ENCODE peak calls at places on chromosome 19, in five cellular contexts. E is HepG2, T is SK-N-SH, I is GM12878, N is K562. F is an unnamed sample.

GRCh38 chr19:10566658-10567410 is 1.0 kb upstream of the KRI1 start:
- DNase-seq in I (peak; percentile 82), T (no peak), E (no peak), N (no peak), F (no peak)

GRCh38 chr19:610071-610800 is 20.6 kb downstream of the HCN2 start:
- DNase-seq in N (no peak), E (no peak), I (no peak), T (no peak), F (no peak)

GRCh38 chr19:991174-991931 is 7.2 kb downstream of the WDR18 start:
- DNase-seq in I (no peak), E (no peak), T (peak; percentile 88), N (peak; percentile 89), F (peak; percentile 88)

GRCh38 chr19:31905980-31906948 is 439.1 kb upstream of the ZNF507 start:
- DNase-seq in T (no peak), N (no peak), I (no peak), E (no peak), F (no peak)

GRCh38 chr19:44552324-44552723 is 22.8 kb upstream of the CEACAM20 start:
- DNase-seq in I (no peak), T (peak; percentile 40), E (peak; percentile 47), N (peak; percentile 70), F (peak; percentile 71)

GRCh38 chr19:8245869-8246835 is 37.0 kb downstream of the CERS4 start:
- DNase-seq in T (no peak), E (peak; percentile 97), N (no peak), I (no peak), F (no peak)

GRCh38 chr19:16338470-16339360 is 14.1 kb downstream of the KLF2 start:
- DNase-seq in T (no peak), E (peak; percentile 28), N (no peak), I (peak; percentile 59), F (no peak)

GRCh38 chr19:45218887-45219780 is 26.1 kb downstream of the EXOC3L2 start:
- DNase-seq in N (no peak), T (no peak), I (no peak), E (no peak), F (no peak)

GRCh38 chr19:53646144-53646543 is 14.3 kb downstream of the DPRX start:
- DNase-seq in I (no peak), N (no peak), T (no peak), E (no peak), F (no peak)

GRCh38 chr19:35587326-35587725 is 1.4 kb downstream of the PMIS2 start:
- DNase-seq in E (no peak), T (no peak), I (no peak), N (no peak), F (peak; percentile 2)

GRCh38 chr19:17346109-17346671 is 8.8 kb downstream of the GTPBP3 start:
- DNase-seq in T (peak; percentile 89), E (peak; percentile 39), N (peak; percentile 87), I (peak; percentile 42), F (peak; percentile 86)

GRCh38 chr19:5515737-5516136 is 52.0 kb downstream of the TINCR start:
- DNase-seq in T (no peak), N (no peak), E (no peak), I (no peak), F (no peak)

GRCh38 chr19:16062789-16063188 is 13.5 kb upstream of the TPM4 start:
- DNase-seq in T (peak; percentile 73), E (no peak), N (peak; percentile 73), I (no peak), F (peak; percentile 70)

GRCh38 chr19:3536429-3537100 is 2.4 kb upstream of the TEKTIP1 start:
- DNase-seq in N (no peak), I (no peak), E (no peak), T (peak; percentile 70), F (no peak)

GRCh38 chr19:55086730-55087541 is 11.3 kb downstream of the EPS8L1 start:
- DNase-seq in E (no peak), I (no peak), T (peak; percentile 99), N (no peak), F (no peak)

GRCh38 chr19:5553892-5554291 is 13.9 kb downstream of the TINCR start:
- DNase-seq in E (no peak), T (peak; percentile 80), N (no peak), I (no peak), F (no peak)

GRCh38 chr19:19461671-19462622 is 53.4 kb downstream of the TSSK6 start:
- DNase-seq in E (peak; percentile 65), N (peak; percentile 62), T (peak; percentile 94), I (no peak), F (no peak)
- TF ChIP-seq FOXM1 in E (no peak), N (no peak), T (no peak), I (no peak), F (no peak)

DNA sequence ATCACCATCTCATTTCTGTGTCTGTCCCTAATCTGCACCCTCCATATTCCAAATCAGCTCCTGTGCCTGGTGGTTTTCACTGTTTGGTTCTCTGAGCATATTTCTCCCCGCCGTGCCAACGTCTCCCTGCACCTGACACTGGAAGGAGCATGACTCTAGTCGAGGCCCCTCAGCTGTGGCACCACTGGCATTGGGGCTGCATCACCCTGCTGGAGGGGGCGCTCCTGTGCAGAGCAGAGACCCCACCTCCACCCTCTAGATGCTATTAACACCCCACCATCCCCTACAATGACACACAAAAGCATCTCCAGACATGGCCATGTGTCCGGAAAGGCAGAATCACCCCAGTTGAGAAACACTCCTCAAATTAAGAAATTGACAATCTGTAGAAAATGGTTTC is 20.8 kb downstream of the ZSCAN5C start:
- DNase-seq in N (peak; percentile 19), T (no peak), E (no peak), I (no peak), F (no peak)
- TF ChIP-seq FOXM1 in N (no peak), T (no peak), E (no peak), I (no peak), F (no peak)

DNA sequence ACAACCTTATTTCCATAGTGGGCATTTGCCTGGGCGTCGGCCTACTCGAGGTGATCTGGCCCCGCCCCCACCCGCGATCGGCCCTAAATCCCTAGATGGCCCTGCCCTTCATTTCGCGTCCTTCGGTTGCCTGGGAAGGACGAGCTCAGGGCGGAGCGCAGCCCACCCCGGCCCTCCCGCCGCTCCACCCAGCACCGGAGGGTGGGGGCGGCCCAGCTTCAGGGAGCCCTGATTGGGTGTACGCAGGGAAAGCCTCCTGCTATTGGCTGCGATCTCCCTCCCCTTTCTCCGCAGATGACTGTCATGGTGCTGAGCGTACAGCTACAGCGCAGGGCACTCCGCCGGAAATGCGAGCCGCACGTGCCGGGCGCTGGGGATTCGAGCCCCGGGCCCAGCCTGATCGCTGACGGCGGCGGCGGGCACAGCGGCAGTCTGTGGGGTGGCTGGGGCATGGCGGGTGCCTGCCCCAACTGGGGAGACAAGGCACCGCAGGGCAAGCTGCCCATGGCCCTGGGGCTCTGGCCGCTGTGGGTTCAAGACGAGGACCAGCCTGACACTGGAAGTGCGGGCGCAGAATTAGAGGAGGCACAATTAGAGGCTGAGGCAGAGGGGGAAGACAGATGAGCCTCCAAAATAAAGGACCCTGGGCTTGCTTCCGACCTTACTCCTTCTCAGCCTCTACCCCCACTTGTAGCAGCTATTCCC is 4.3 kb downstream of the CD37 start:
- DNase-seq in E (no peak), N (peak; percentile 68), T (peak; percentile 90), I (no peak), F (no peak)
- TF ChIP-seq FOXM1 in E (no peak), N (no peak), T (no peak), I (no peak), F (no peak)

GRCh38 chr19:51387924-51388389 is at the start of gene LIM2:
- DNase-seq in N (no peak), E (peak; percentile 59), T (no peak), I (no peak), F (no peak)
- TF ChIP-seq FOXM1 in N (no peak), E (no peak), T (no peak), I (no peak), F (no peak)

GRCh38 chr19:18418034-18418724 is 1.0 kb upstream of the SSBP4 start:
- DNase-seq in N (no peak), E (no peak), T (no peak), I (no peak), F (no peak)

GRCh38 chr19:18417250-18418033 is 1.8 kb upstream of the SSBP4 start:
- DNase-seq in E (peak; percentile 63), N (peak; percentile 90), I (no peak), T (peak; percentile 91), F (peak; percentile 69)

GRCh38 chr19:18419699-18420460 is 682 bp downstream of the SSBP4 start:
- DNase-seq in I (no peak), E (peak; percentile 55), T (peak; percentile 79), N (peak; percentile 34), F (no peak)

GRCh38 chr19:18419195-18419698 is at the start of gene SSBP4:
- DNase-seq in N (peak; percentile 95), T (peak; percentile 97), E (peak; percentile 66), I (no peak), F (peak; percentile 87)

GRCh38 chr19:18418725-18419194 is 438 bp upstream of the SSBP4 start:
- DNase-seq in T (no peak), I (no peak), N (peak; percentile 32), E (no peak), F (no peak)
- TF ChIP-seq FOXM1 in T (no peak), I (no peak), N (peak; percentile 7), E (no peak), F (no peak)

GRCh38 chr19:6807291-6807690 is 34.8 kb downstream of the VAV1 start:
- DNase-seq in T (no peak), E (no peak), I (no peak), N (no peak), F (no peak)
- TF ChIP-seq FOXM1 in T (no peak), E (no peak), I (no peak), N (no peak), F (no peak)

GRCh38 chr19:39412867-39413268 is 399 bp downstream of the PLEKHG2 start:
- DNase-seq in T (no peak), I (no peak), N (peak; percentile 22), E (no peak), F (no peak)

GRCh38 chr19:39412100-39412866 is at the start of gene PLEKHG2:
- DNase-seq in E (peak; percentile 98), T (peak; percentile 95), I (peak; percentile 99), N (peak; percentile 97), F (peak; percentile 95)

GRCh38 chr19:39415111-39416046 is 2.9 kb downstream of the PLEKHG2 start:
- DNase-seq in I (no peak), N (no peak), T (no peak), E (no peak), F (no peak)

GRCh38 chr19:39413269-39413902 is 917 bp downstream of the PLEKHG2 start:
- DNase-seq in E (no peak), T (peak; percentile 88), I (no peak), N (peak; percentile 52), F (no peak)

GRCh38 chr19:39413903-39414608 is 1.6 kb downstream of the PLEKHG2 start:
- DNase-seq in T (peak; percentile 81), E (peak; percentile 32), N (peak; percentile 43), I (no peak), F (no peak)
- TF ChIP-seq FOXM1 in T (no peak), E (no peak), N (no peak), I (no peak), F (no peak)

GRCh38 chr19:50723069-50723468 is at the start of gene CLEC11A:
- DNase-seq in I (no peak), N (no peak), T (no peak), E (no peak), F (no peak)
- TF ChIP-seq FOXM1 in I (no peak), N (no peak), T (no peak), E (no peak), F (no peak)